ENCODE peak calls at places on chromosome 5, in ten cellular contexts. K is Panc1, O is HCT116, T is transverse colon, F is GM12891, Y is sigmoid colon, V is HL-60, U is breast epithelium, G is K562, X is HepG2. N is an unnamed sample.

GRCh38 chr5:103120607-103121200 is 603 bp downstream of the PPIP5K2 start:
- DNase-seq in K (no peak), O (no peak), T (peak), F (no peak), Y (no peak), V (no peak), U (no peak), G (peak), X (peak), N (no peak)

GRCh38 chr5:533243-534005 is 9.2 kb upstream of the SLC9A3 start:
- DNase-seq in K (no peak), O (no peak), T (no peak), F (no peak), Y (no peak), V (no peak), U (no peak), G (no peak), X (no peak), N (no peak)

GRCh38 chr5:9313751-9314150 is 232.1 kb downstream of the SEMA5A start:
- DNase-seq in K (no peak), O (no peak), T (no peak), F (no peak), Y (no peak), V (no peak), U (no peak), G (no peak), X (no peak), N (no peak)

GRCh38 chr5:51665295-51665593 is 282.0 kb downstream of the ISL1 start:
- DNase-seq in K (no peak), O (no peak), T (no peak), F (no peak), Y (no peak), V (no peak), U (no peak), G (no peak), X (no peak), N (no peak)

GRCh38 chr5:147743686-147744332 is 38.7 kb downstream of the JAKMIP2 start:
- DNase-seq in K (no peak), O (no peak), T (no peak), F (no peak), Y (no peak), V (no peak), U (no peak), G (no peak), X (no peak), N (peak)

GRCh38 chr5:98954392-98955028 is 25.7 kb upstream of the CHD1 start:
- DNase-seq in K (no peak), O (no peak), T (no peak), F (no peak), Y (no peak), V (no peak), U (no peak), G (peak), X (no peak), N (no peak)

GRCh38 chr5:41537581-41537980 is 27.2 kb upstream of the PLCXD3 start:
- DNase-seq in K (no peak), O (no peak), T (no peak), F (no peak), Y (no peak), V (no peak), U (no peak), G (no peak), X (no peak), N (no peak)

GRCh38 chr5:120239076-120239475 is 225.0 kb upstream of the PRR16 start:
- DNase-seq in K (no peak), O (no peak), T (no peak), F (no peak), Y (no peak), V (no peak), U (no peak), G (no peak), X (no peak), N (no peak)

GRCh38 chr5:119439140-119439625 is 13.1 kb upstream of the HSD17B4 start:
- DNase-seq in K (no peak), O (no peak), T (peak), F (no peak), Y (no peak), V (no peak), U (peak), G (no peak), X (peak), N (no peak)

GRCh38 chr5:56269216-56269927 is 36.2 kb upstream of the ANKRD55 start:
- DNase-seq in K (no peak), O (peak), T (no peak), F (peak), Y (no peak), V (no peak), U (no peak), G (peak), X (peak), N (no peak)

GRCh38 chr5:106451998-106452397 is 1218.7 kb downstream of the EFNA5 start:
- DNase-seq in K (no peak), O (no peak), T (no peak), F (no peak), Y (no peak), V (no peak), U (no peak), G (no peak), X (no peak), N (no peak)

GRCh38 chr5:1181451-1182359 is 19.7 kb upstream of the SLC6A19 start:
- DNase-seq in K (no peak), O (no peak), T (peak), F (no peak), Y (no peak), V (no peak), U (no peak), G (no peak), X (peak), N (no peak)

GRCh38 chr5:167633931-167634341 is 657.5 kb upstream of the WWC1 start:
- DNase-seq in K (no peak), O (no peak), T (no peak), F (no peak), Y (no peak), V (no peak), U (no peak), G (no peak), X (no peak), N (no peak)

GRCh38 chr5:115419794-115420585 is 123.5 kb upstream of the CCDC112 start:
- DNase-seq in K (no peak), O (peak), T (no peak), F (no peak), Y (no peak), V (no peak), U (no peak), G (no peak), X (no peak), N (no peak)

GRCh38 chr5:143521891-143522290 is 118.4 kb upstream of the NR3C1 start:
- DNase-seq in K (no peak), O (no peak), T (no peak), F (no peak), Y (no peak), V (no peak), U (no peak), G (no peak), X (no peak), N (no peak)

GRCh38 chr5:142883025-142883424 is 112.8 kb downstream of the ARHGAP26 start:
- DNase-seq in K (no peak), O (no peak), T (no peak), F (no peak), Y (no peak), V (no peak), U (no peak), G (no peak), X (no peak), N (no peak)

GRCh38 chr5:88734191-88734640 is 148.8 kb downstream of the MEF2C start:
- DNase-seq in K (no peak), O (no peak), T (peak), F (no peak), Y (no peak), V (peak), U (no peak), G (peak), X (no peak), N (no peak)

GRCh38 chr5:54013556-54014157 is 296.7 kb downstream of the ARL15 start:
- DNase-seq in K (no peak), O (peak), T (peak), F (no peak), Y (no peak), V (peak), U (no peak), G (peak), X (no peak), N (no peak)

GRCh38 chr5:8884029-8884428 is 661.8 kb downstream of the SEMA5A start:
- DNase-seq in K (no peak), O (no peak), T (no peak), F (no peak), Y (no peak), V (no peak), U (no peak), G (no peak), X (no peak), N (no peak)

GRCh38 chr5:1793301-1793740 is 6.3 kb downstream of the MRPL36 start:
- DNase-seq in K (no peak), O (no peak), T (no peak), F (no peak), Y (peak), V (no peak), U (no peak), G (no peak), X (no peak), N (no peak)

GRCh38 chr5:32230356-32231099 is 56.4 kb upstream of the GOLPH3 start:
- DNase-seq in K (no peak), O (no peak), T (no peak), F (no peak), Y (no peak), V (no peak), U (no peak), G (no peak), X (no peak), N (no peak)

GRCh38 chr5:94731471-94731870 is 113.0 kb downstream of the SLF1 start:
- DNase-seq in K (no peak), O (no peak), T (no peak), F (no peak), Y (no peak), V (no peak), U (no peak), G (no peak), X (no peak), N (no peak)

GRCh38 chr5:59246470-59247250 is 646.9 kb downstream of the PDE4D start:
- DNase-seq in K (no peak), O (no peak), T (no peak), F (no peak), Y (no peak), V (no peak), U (no peak), G (no peak), X (no peak), N (no peak)

DNA sequence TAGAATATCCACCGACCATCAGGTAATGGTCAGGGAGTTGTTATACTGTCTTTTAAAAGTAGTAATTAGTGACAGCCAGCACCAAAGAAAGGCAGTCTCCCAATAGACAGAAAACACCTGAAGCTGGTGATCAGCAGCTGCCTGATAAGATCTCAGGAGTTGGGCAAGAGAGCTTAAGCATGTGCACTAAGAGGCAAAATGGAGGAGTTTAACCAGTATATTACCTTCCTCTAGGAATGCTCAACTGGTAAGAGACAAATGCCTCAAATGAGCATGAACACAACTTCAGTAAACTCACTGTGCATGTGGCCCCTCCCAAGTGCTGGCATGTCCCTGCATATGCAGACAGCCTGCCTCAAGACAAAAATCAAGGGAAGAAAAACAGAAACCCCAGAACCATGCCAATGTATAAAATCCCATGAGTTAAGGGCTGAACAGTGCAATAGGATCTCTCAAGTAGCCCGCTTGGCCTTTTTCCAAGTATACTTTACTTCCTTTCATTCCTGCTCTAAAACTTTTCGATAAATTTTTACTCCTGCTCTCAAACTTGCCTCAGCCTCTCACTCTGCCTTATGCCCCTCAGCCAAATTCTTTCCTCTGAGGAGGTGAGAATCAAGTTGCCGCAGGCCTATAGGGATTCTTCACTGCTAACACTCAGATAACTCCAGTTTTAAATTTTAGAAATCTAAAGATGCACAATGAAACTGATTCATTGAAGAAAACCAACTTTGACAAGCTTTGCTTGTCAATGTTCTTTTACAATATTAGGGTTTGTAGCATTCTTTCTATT is 724.8 kb upstream of the RIOK2 start:
- DNase-seq in K (no peak), O (no peak), T (no peak), F (no peak), Y (no peak), V (no peak), U (no peak), G (no peak), X (no peak), N (no peak)
- TF ChIP-seq POLR2AphosphoS5 in K (no peak), O (no peak), T (no peak), F (no peak), Y (no peak), V (no peak), U (no peak), G (no peak), X (no peak), N (no peak)

DNA sequence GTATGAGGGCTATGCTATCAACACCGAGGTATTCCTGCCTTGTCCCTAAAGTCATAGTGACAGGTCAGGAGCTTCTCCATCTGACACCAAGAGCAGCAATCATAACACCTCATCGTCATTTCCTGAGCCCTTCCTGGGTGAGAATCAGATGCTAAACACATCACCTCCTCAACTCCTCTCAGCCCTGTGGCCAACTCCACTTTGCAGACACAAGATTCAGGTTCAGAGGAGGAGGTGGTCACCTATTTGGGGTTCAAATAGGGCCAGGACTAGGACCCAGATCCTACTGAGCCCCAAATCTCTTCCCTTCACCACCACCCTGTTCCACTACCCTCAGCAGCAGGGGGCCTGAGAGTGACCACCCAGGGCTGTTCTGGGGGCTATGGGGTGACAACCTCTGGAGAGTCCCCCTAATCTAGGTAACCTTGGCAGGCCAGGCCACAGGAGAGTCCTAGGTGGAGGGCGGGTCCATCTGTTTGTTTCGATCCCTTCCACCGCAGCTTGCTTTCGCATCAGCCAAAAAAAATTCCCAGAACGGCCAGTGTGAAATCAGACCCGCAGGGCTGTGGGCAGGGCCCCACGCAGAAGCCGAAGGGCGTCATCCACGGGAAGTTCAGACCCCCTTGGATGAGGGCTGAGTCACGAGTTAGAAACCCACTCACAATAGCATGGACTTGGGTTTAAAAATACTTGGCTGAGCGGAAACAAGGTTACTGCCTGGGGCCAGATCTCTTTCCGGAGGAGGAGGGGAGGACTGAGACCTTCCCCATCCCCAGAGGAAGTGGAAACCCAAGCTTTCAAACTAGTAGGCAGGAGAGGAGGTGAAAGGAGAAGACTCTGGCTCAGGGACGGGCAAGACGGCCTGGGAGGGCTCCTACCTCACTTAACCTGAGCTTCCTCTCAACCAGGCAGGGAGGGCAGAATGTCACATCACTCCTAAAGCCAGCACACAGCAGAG is 8.7 kb downstream of the STK10 start:
- DNase-seq in K (no peak), O (no peak), T (peak), F (peak), Y (no peak), V (peak), U (no peak), G (no peak), X (no peak), N (peak)
- TF ChIP-seq POLR2AphosphoS5 in K (no peak), O (no peak), T (peak), F (peak), Y (no peak), V (peak), U (no peak), G (no peak), X (no peak), N (peak)

GRCh38 chr5:157505496-157505895 is 45.5 kb downstream of the NIPAL4 start:
- DNase-seq in K (no peak), O (no peak), T (no peak), F (no peak), Y (peak), V (no peak), U (no peak), G (no peak), X (no peak), N (no peak)
- TF ChIP-seq POLR2AphosphoS5 in K (no peak), O (no peak), T (no peak), F (no peak), Y (no peak), V (no peak), U (no peak), G (no peak), X (no peak), N (no peak)

GRCh38 chr5:127186657-127187056 is 103.9 kb upstream of the MEGF10 start:
- DNase-seq in K (no peak), O (no peak), T (no peak), F (no peak), Y (no peak), V (no peak), U (no peak), G (no peak), X (no peak), N (no peak)
- TF ChIP-seq POLR2AphosphoS5 in K (no peak), O (no peak), T (no peak), F (no peak), Y (no peak), V (no peak), U (no peak), G (no peak), X (no peak), N (no peak)

DNA sequence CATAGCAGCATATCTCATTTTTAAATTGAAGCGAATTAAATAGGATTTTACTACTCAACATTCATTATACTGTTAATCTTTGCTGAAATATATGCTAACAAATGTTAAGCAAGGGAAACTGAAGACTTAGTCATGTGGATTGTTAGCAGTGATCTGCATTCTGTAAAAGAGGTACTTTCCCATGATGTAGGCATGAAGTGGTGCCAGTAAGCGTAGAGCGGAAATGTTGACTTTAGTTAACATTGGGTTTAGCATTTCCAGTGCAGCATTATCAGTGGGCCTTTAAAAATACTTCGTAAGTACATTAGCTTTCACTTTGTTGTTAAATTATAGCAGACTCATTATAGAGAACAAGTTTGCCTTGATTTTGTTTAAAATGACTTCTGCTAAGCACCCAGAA is 130.3 kb downstream of the CDC42SE2 start:
- DNase-seq in K (no peak), O (no peak), T (no peak), F (no peak), Y (no peak), V (no peak), U (no peak), G (no peak), X (no peak), N (no peak)
- TF ChIP-seq POLR2AphosphoS5 in K (no peak), O (no peak), T (no peak), F (peak), Y (peak), V (no peak), U (no peak), G (no peak), X (no peak), N (no peak)

GRCh38 chr5:163504091-163504931 is 1.1 kb upstream of the MAT2B start:
- DNase-seq in K (no peak), O (no peak), T (peak), F (no peak), Y (peak), V (peak), U (peak), G (peak), X (peak), N (no peak)

GRCh38 chr5:163506726-163507125 is 1.3 kb downstream of the MAT2B start:
- DNase-seq in K (no peak), O (no peak), T (no peak), F (no peak), Y (no peak), V (no peak), U (no peak), G (no peak), X (no peak), N (no peak)

GRCh38 chr5:163505475-163506457 is at the start of gene MAT2B:
- DNase-seq in K (peak), O (peak), T (peak), F (peak), Y (peak), V (peak), U (peak), G (peak), X (peak), N (no peak)

GRCh38 chr5:163505049-163505474 is 357 bp upstream of the MAT2B start:
- DNase-seq in K (no peak), O (no peak), T (no peak), F (no peak), Y (no peak), V (no peak), U (no peak), G (peak), X (no peak), N (no peak)

DNA sequence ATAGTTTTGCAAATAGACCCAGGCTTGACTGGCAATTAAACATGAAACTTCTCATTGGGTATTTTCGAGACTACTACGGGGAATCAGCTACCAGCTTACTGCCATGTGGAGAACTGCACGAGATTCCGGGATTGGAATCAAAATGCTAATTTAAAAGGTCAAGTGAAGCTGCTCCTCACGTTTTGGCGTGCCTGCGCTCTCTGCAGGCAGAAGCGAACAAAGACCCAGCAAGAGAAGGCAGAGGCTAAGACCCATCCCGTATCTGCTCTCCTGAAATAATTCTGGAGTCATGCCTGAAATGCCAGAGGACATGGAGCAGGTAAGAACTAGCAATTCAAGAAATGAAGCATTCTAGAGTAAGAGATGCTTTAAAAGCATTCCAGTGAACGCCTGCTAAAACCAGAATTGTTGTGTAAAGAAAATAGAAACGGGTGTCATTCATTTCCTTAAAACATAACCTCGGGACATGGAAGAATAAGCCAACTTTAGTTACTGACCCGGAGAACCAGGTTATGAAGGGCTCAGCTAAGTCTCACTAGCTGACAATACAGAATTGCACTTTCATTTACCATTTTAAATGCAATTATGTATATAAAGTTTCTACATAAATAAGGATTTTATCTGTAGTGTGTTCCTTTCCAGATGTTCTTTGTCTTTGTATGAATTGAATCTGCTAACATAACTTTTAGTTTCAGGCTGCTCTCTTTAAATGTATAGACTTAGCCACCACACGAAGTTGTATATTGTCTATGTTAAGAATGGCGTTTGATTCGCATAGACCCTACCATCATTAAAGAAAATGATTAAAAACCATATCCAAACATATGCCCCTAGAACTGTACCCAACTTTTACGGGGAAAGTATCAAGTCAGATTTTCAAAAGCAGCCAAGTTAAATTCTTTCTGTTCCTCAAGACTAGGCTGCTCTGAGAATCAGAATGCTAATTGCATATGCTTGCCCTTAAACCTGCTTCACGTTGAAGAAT is 2.0 kb upstream of the MAT2B start:
- DNase-seq in K (no peak), O (peak), T (peak), F (no peak), Y (peak), V (peak), U (peak), G (peak), X (peak), N (peak)
- TF ChIP-seq POLR2AphosphoS5 in K (no peak), O (peak), T (peak), F (no peak), Y (peak), V (peak), U (no peak), G (peak), X (no peak), N (peak)

GRCh38 chr5:62572918-62573514 is 5.6 kb upstream of the LRRC70 start:
- DNase-seq in K (no peak), O (no peak), T (no peak), F (no peak), Y (no peak), V (no peak), U (no peak), G (no peak), X (no peak), N (no peak)
- TF ChIP-seq POLR2AphosphoS5 in K (no peak), O (no peak), T (no peak), F (no peak), Y (no peak), V (no peak), U (no peak), G (no peak), X (no peak), N (no peak)